ENCODE peak calls at places on chromosome 5, in seven cellular contexts. A, V, G, U, L, K and B are unnamed samples.

GRCh38 chr5:140042551-140043507 is at the start of gene NRG2:
- DNase-seq in A (no peak), G (peak), L (peak), V (peak), U (peak), K (peak), B (peak)

GRCh38 chr5:8864053-8864452 is 681.8 kb downstream of the SEMA5A start:
- DNase-seq in K (no peak), A (no peak), L (no peak), U (no peak), V (no peak), G (peak), B (no peak)

GRCh38 chr5:127009784-127010183 is 20.6 kb downstream of the MARCHF3 start:
- DNase-seq in A (no peak), G (no peak), L (no peak), V (no peak), K (no peak), U (no peak), B (no peak)

GRCh38 chr5:127472700-127473099 is 44.7 kb upstream of the PRRC1 start:
- DNase-seq in V (no peak), L (no peak), K (no peak), U (no peak), G (no peak), A (no peak), B (no peak)

GRCh38 chr5:174172104-174172965 is 126.8 kb downstream of the NSG2 start:
- DNase-seq in V (peak), A (no peak), L (no peak), K (no peak), G (no peak), U (no peak), B (peak)

GRCh38 chr5:159849437-159850191 is 66.7 kb upstream of the ADRA1B start:
- DNase-seq in L (no peak), V (no peak), U (no peak), K (no peak), G (no peak), A (no peak), B (no peak)

GRCh38 chr5:28576022-28576421 is 1537.6 kb upstream of the CDH9 start:
- DNase-seq in A (no peak), V (no peak), G (no peak), U (peak), L (no peak), K (no peak), B (no peak)

GRCh38 chr5:67478337-67478736 is 281.7 kb upstream of the CD180 start:
- DNase-seq in G (no peak), L (no peak), U (no peak), K (no peak), V (no peak), A (no peak), B (no peak)

GRCh38 chr5:149172261-149172660 is 31.0 kb downstream of the ABLIM3 start:
- DNase-seq in L (no peak), A (no peak), V (no peak), G (no peak), K (no peak), U (no peak), B (no peak)

GRCh38 chr5:103808464-103809106 is 246.0 kb upstream of the NUDT12 start:
- DNase-seq in U (peak), L (peak), K (peak), G (peak), V (peak), A (no peak), B (peak)

GRCh38 chr5:65722575-65723424 is 795 bp downstream of the NLN start:
- DNase-seq in U (peak), V (peak), G (peak), A (no peak), L (peak), K (peak), B (peak)

GRCh38 chr5:150209020-150209635 is 19.3 kb downstream of the SLC6A7 start:
- DNase-seq in U (no peak), V (no peak), A (no peak), K (no peak), L (peak), G (peak), B (no peak)

GRCh38 chr5:135705230-135705631 is 126.4 kb upstream of the CXCL14 start:
- DNase-seq in U (no peak), G (no peak), K (no peak), V (peak), L (no peak), A (no peak), B (no peak)

GRCh38 chr5:10521466-10522223 is 42.2 kb upstream of the ANKRD33B start:
- DNase-seq in L (no peak), A (no peak), G (no peak), K (no peak), V (no peak), U (no peak), B (no peak)

GRCh38 chr5:135033026-135033861 is 784 bp downstream of the PITX1 start:
- DNase-seq in G (no peak), V (peak), K (peak), A (no peak), U (peak), L (no peak), B (peak)

GRCh38 chr5:161096006-161096405 is 244.0 kb upstream of the ATP10B start:
- DNase-seq in U (peak), K (no peak), A (no peak), L (no peak), V (no peak), G (no peak), B (no peak)

GRCh38 chr5:19608434-19608833 is 379.6 kb downstream of the CDH18 start:
- DNase-seq in V (peak), K (peak), L (no peak), G (peak), A (no peak), U (no peak), B (peak)

GRCh38 chr5:43036856-43037711 is 3.0 kb downstream of the ANXA2R start:
- DNase-seq in V (peak), A (no peak), G (no peak), U (no peak), K (no peak), L (no peak), B (peak)

GRCh38 chr5:110064593-110065268 is 375.0 kb downstream of the MAN2A1 start:
- DNase-seq in V (no peak), U (no peak), L (no peak), G (no peak), K (no peak), A (no peak), B (no peak)

GRCh38 chr5:75471193-75471592 is 40.2 kb downstream of the CERT1 start:
- DNase-seq in K (no peak), L (no peak), A (no peak), U (no peak), V (no peak), G (no peak), B (no peak)

GRCh38 chr5:72110401-72111013 is 3.2 kb downstream of the MAP1B start:
- DNase-seq in L (no peak), V (no peak), G (no peak), U (no peak), A (no peak), K (no peak), B (peak)

GRCh38 chr5:159100928-159101646 is 1.4 kb upstream of the EBF1 start:
- DNase-seq in U (no peak), G (no peak), A (no peak), K (no peak), L (no peak), V (peak), B (no peak)

GRCh38 chr5:141412853-141413539 is at the start of gene PCDHGA10:
- DNase-seq in V (peak), L (no peak), G (peak), U (peak), K (peak), A (no peak), B (peak)

GRCh38 chr5:124057161-124057814 is 545.3 kb downstream of the CSNK1G3 start:
- DNase-seq in A (no peak), U (no peak), V (peak), L (no peak), K (peak), G (no peak), B (no peak)

GRCh38 chr5:1640276-1640898 is 116.6 kb upstream of the LPCAT1 start:
- DNase-seq in G (no peak), L (no peak), U (no peak), V (no peak), K (no peak), A (no peak), B (no peak)

GRCh38 chr5:75052461-75053285 is at the start of gene GCNT4:
- DNase-seq in A (no peak), V (peak), K (no peak), U (no peak), G (peak), L (peak), B (peak)

GRCh38 chr5:132190161-132190817 is 37.4 kb downstream of the P4HA2 start:
- DNase-seq in L (peak), V (peak), G (peak), A (no peak), K (peak), U (peak), B (peak)

GRCh38 chr5:38167562-38167996 is 90.8 kb upstream of the EGFLAM start:
- DNase-seq in L (no peak), V (peak), K (no peak), U (no peak), G (no peak), A (no peak), B (peak)

GRCh38 chr5:145854651-145855258 is 18.1 kb downstream of the GRXCR2 start:
- DNase-seq in G (peak), U (peak), V (no peak), K (no peak), A (no peak), L (no peak), B (no peak)

GRCh38 chr5:24804221-24804681 is 159.5 kb upstream of the CDH10 start:
- DNase-seq in L (no peak), G (no peak), A (no peak), V (no peak), U (no peak), K (no peak), B (no peak)

GRCh38 chr5:164359931-164360290 is 854.5 kb downstream of the MAT2B start:
- DNase-seq in G (no peak), A (no peak), L (no peak), V (no peak), K (no peak), U (no peak), B (no peak)

GRCh38 chr5:109365653-109366052 is 44.1 kb downstream of the PJA2 start:
- DNase-seq in G (no peak), U (no peak), K (no peak), A (no peak), V (no peak), L (no peak), B (no peak)

GRCh38 chr5:145101246-145101645 is 733.9 kb downstream of the PRELID2 start:
- DNase-seq in V (no peak), G (no peak), L (no peak), U (peak), A (no peak), K (peak), B (no peak)

GRCh38 chr5:84378961-84379360 is 5.7 kb downstream of the EDIL3 start:
- DNase-seq in L (no peak), U (no peak), K (no peak), A (no peak), G (no peak), V (no peak), B (no peak)